ENCODE peak calls at places on chromosomes 1 and 21, in ten cellular contexts. K is cardiac fibroblast, C is kidney, P is mammary epithelial cell, H is thoracic aorta, D is activated B cell treated with CpG ODN at 0.5 μM for 24 hours, W is cardiac muscle cell, E is uterus, I is lower lobe of right lung, N is fibroblast of lung. S is an unnamed sample.

GRCh38 chr1:193705473-193706074 is 519.2 kb upstream of the B3GALT2 start:
- DNase-seq in H (no peak), P (no peak), E (no peak), D (no peak), C (no peak), W (peak; percentile 62), N (peak; percentile 64), K (peak; percentile 42), I (no peak), S (no peak)

GRCh38 chr1:86515597-86515996 is 31.3 kb upstream of the CLCA4 start:
- DNase-seq in K (peak; percentile 28), E (no peak), I (no peak), P (peak; percentile 46), N (no peak), W (peak; percentile 33), C (no peak), H (no peak), D (no peak), S (no peak)

GRCh38 chr1:9033363-9033762 is 7.1 kb upstream of the SLC2A7 start:
- DNase-seq in E (no peak), P (no peak), D (no peak), W (no peak), K (no peak), I (peak; percentile 9), H (no peak), N (no peak), C (peak; percentile 1), S (no peak)

GRCh38 chr1:94819945-94820746 is at the start of gene SLC44A3:
- DNase-seq in K (peak; percentile 63), P (peak; percentile 41), D (no peak), E (peak; percentile 43), N (peak; percentile 68), C (peak; percentile 86), W (peak; percentile 73), H (no peak), I (peak; percentile 72), S (no peak)

GRCh38 chr1:237999426-238000052 is 108.8 kb upstream of the ZP4 start:
- DNase-seq in N (no peak), D (no peak), I (no peak), E (no peak), W (no peak), P (no peak), K (no peak), C (no peak), H (no peak), S (no peak)

GRCh38 chr1:98126740-98127139 is 205.9 kb upstream of the DPYD start:
- DNase-seq in I (no peak), D (no peak), E (no peak), P (no peak), W (no peak), H (no peak), K (no peak), N (no peak), C (no peak), S (no peak)

GRCh38 chr1:183702087-183702812 is 49.1 kb upstream of the APOBEC4 start:
- DNase-seq in H (no peak), N (no peak), K (no peak), I (no peak), C (no peak), W (no peak), D (no peak), P (peak; percentile 54), E (no peak), S (no peak)

GRCh38 chr1:15526021-15526489 is 593 bp upstream of the DNAJC16 start:
- DNase-seq in D (no peak), C (peak; percentile 79), H (no peak), E (peak; percentile 23), W (no peak), K (no peak), I (no peak), P (no peak), N (no peak), S (no peak)

GRCh38 chr1:203328714-203329122 is 22.2 kb downstream of the FMOD start:
- DNase-seq in W (no peak), E (no peak), K (peak; percentile 32), D (no peak), N (peak; percentile 61), P (no peak), H (no peak), C (no peak), I (no peak), S (no peak)

GRCh38 chr1:168783831-168784230 is 54.8 kb upstream of the DPT start:
- DNase-seq in C (no peak), N (peak; percentile 54), K (peak; percentile 75), I (no peak), D (no peak), E (no peak), P (no peak), H (no peak), W (peak; percentile 75), S (no peak)

GRCh38 chr1:211910136-211910884 is 79.7 kb upstream of the LPGAT1 start:
- DNase-seq in E (no peak), K (no peak), N (no peak), H (no peak), D (no peak), I (no peak), P (no peak), C (no peak), W (no peak), S (no peak)

GRCh38 chr21:33125981-33126380 is 56.0 kb downstream of the OLIG1 start:
- DNase-seq in I (no peak), E (no peak), D (no peak), P (no peak), N (no peak), W (no peak), K (no peak), C (no peak), H (no peak), S (no peak)

GRCh38 chr1:6260433-6260934 is 414 bp downstream of the GPR153 start:
- DNase-seq in K (peak; percentile 37), H (no peak), P (peak; percentile 28), C (no peak), E (peak; percentile 58), I (no peak), D (peak; percentile 31), W (no peak), N (no peak), S (no peak)

GRCh38 chr1:74729741-74730478 is 2.9 kb downstream of the CRYZ start:
- DNase-seq in P (peak; percentile 59), I (no peak), W (peak; percentile 42), H (no peak), C (no peak), K (peak; percentile 36), D (no peak), E (no peak), N (peak; percentile 69), S (no peak)

GRCh38 chr1:173064011-173064410 is 13.3 kb upstream of the TNFSF18 start:
- DNase-seq in P (peak; percentile 23), D (no peak), N (peak; percentile 46), H (no peak), K (no peak), I (no peak), W (peak; percentile 11), E (no peak), C (no peak), S (no peak)

GRCh38 chr1:62180649-62181048 is 14.0 kb upstream of the L1TD1 start:
- DNase-seq in W (no peak), C (no peak), H (no peak), P (peak; percentile 9), E (no peak), N (no peak), D (no peak), I (no peak), K (no peak), S (no peak)

GRCh38 chr1:48916121-48917069 is 139.7 kb upstream of the BEND5 start:
- DNase-seq in K (peak; percentile 81), C (no peak), H (no peak), P (peak; percentile 61), I (no peak), D (no peak), N (peak; percentile 74), E (no peak), W (peak; percentile 83), S (no peak)
- TF ChIP-seq CTCF in K (peak; percentile 56), C (peak; percentile 49), H (no peak), P (peak; percentile 63), I (peak; percentile 27), D (no peak), N (peak; percentile 34), E (no peak), W (peak; percentile 52), S (peak; percentile 53)

DNA sequence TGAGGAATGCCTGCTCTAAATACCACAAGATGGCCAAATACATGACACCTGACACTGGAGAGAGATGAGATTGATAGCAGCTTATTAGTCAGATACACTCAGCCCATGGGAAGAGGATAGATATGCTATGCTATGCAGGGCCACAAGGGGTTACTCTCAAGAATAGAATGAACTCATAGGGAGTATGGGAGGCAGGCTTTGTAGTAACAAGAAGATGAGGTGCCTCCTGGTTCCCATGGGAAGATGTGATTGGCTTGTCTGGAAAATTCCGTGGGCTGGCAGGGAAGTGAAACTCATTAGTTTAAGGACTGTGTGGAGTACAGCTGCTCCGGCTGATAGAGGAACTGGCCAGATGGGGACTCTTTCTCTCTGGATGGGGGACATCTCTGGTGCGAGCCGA is 16.5 kb downstream of the CCDC30 start:
- DNase-seq in W (peak; percentile 11), I (no peak), N (peak; percentile 30), C (no peak), D (no peak), H (no peak), E (no peak), P (peak; percentile 56), K (no peak), S (no peak)
- TF ChIP-seq CTCF in W (peak; percentile 7), I (no peak), N (no peak), C (no peak), D (no peak), H (no peak), E (no peak), P (peak; percentile 27), K (peak; percentile 22), S (peak; percentile 29)

DNA sequence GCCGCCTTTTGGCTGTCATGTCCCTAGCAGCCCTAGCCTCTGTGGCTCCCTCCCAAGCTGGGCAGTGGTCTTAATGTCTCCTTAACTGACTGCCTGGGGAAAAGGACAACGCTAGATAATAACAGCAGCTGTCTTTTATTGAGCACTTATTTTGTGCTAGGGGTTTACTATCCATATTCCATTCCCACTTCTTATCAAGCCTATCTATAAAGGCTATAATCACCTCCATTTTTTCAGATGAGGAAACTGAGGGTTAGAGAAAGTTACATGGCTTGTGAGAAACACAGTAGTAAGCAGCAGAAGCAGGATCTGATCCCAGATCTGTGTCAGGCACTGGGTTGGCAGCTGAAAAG is 6.2 kb downstream of the SH3BGRL3 start:
- DNase-seq in W (no peak), E (no peak), K (no peak), N (no peak), P (no peak), I (no peak), C (peak; percentile 10), H (no peak), D (no peak), S (no peak)
- TF ChIP-seq CTCF in W (no peak), E (no peak), K (no peak), N (no peak), P (no peak), I (no peak), C (no peak), H (no peak), D (no peak), S (no peak)

DNA sequence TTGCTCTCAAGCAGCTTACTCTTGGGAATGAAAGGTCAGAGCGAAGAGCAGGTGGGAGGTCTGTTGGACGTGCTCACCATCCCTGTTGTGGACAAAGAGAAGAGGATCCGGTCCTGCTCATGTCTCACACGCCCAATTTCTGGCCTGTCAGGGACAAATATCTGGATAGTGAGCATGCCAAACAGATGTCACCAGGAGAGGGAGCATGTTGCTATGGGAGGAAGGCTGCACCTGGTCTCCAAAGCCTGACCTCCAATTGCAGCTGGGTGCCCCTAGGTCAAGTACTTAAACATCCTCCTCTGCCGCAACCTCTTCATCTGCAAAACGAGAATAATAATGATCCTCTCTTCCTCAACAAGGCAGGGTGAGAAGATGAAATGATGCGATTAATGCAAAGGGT is 53.4 kb downstream of the DMRTA2 start:
- DNase-seq in H (no peak), P (peak; percentile 4), C (no peak), I (no peak), D (no peak), K (no peak), N (no peak), W (no peak), E (no peak), S (no peak)
- TF ChIP-seq CTCF in H (no peak), P (peak; percentile 11), C (no peak), I (no peak), D (no peak), K (peak; percentile 23), N (no peak), W (peak; percentile 10), E (no peak), S (peak; percentile 10)